ENCODE peak calls at places on chromosome 17, in ten cellular contexts. A is mesendoderm, K is NCI-H1436 treated with DMSO at 0.1 percent for 48 hours, J is heart right ventricle, V is fibroblast of mammary gland, T is amniotic stem cell, C is ACHN, X is lower leg skin, S is HuH-7.5, D is midbrain. B is an unnamed sample.

GRCh38 chr17:55536205-55536604 is 25.0 kb upstream of the SMIM36 start:
- DNase-seq in A (no peak), K (no peak), J (no peak), V (no peak), T (no peak), C (no peak), X (no peak), S (no peak), D (no peak), B (no peak)

GRCh38 chr17:18920911-18921441 is 31.0 kb upstream of the SLC5A10 start:
- DNase-seq in A (no peak), K (no peak), J (no peak), V (peak; percentile 34), T (no peak), C (peak; percentile 13), X (no peak), S (no peak), D (no peak), B (no peak)

GRCh38 chr17:83062818-83063671 is 16.4 kb upstream of the METRNL start:
- DNase-seq in A (no peak), K (no peak), J (peak; percentile 2), V (no peak), T (no peak), C (no peak), X (peak; percentile 84), S (no peak), D (no peak), B (no peak)

GRCh38 chr17:2262146-2262587 is 41.4 kb downstream of the SMG6 start:
- DNase-seq in A (no peak), K (no peak), J (no peak), V (peak; percentile 91), T (peak; percentile 8), C (peak; percentile 44), X (no peak), S (no peak), D (no peak), B (no peak)

GRCh38 chr17:76709077-76709950 is 1.5 kb downstream of the MXRA7 start:
- DNase-seq in A (peak; percentile 89), K (peak; percentile 41), J (peak; percentile 91), V (peak; percentile 98), T (peak; percentile 96), C (peak; percentile 99), X (peak; percentile 95), S (no peak), D (no peak), B (no peak)

GRCh38 chr17:74380086-74380958 is 13.0 kb downstream of the GPR142 start:
- DNase-seq in A (peak; percentile 79), K (no peak), J (no peak), V (no peak), T (no peak), C (no peak), X (no peak), S (no peak), D (no peak), B (peak; percentile 69)

GRCh38 chr17:79830303-79830702 is 8.9 kb downstream of the CBX4 start:
- DNase-seq in A (no peak), K (no peak), J (no peak), V (no peak), T (no peak), C (no peak), X (no peak), S (no peak), D (no peak), B (no peak)

GRCh38 chr17:49965522-49965905 is 3.5 kb upstream of the DLX4 start:
- DNase-seq in A (peak; percentile 36), K (no peak), J (no peak), V (no peak), T (no peak), C (no peak), X (no peak), S (no peak), D (no peak), B (no peak)

GRCh38 chr17:31752570-31752969 is 106.5 kb downstream of the COPRS start:
- DNase-seq in A (no peak), K (no peak), J (no peak), V (no peak), T (no peak), C (no peak), X (no peak), S (no peak), D (no peak), B (no peak)

GRCh38 chr17:19405114-19405513 is 5.9 kb upstream of the RNF112 start:
- DNase-seq in A (no peak), K (no peak), J (no peak), V (no peak), T (no peak), C (no peak), X (no peak), S (no peak), D (no peak), B (no peak)

GRCh38 chr17:12726131-12726530 is 60.4 kb downstream of the MYOCD start:
- DNase-seq in A (peak; percentile 68), K (no peak), J (no peak), V (no peak), T (no peak), C (no peak), X (no peak), S (no peak), D (no peak), B (no peak)

GRCh38 chr17:58403312-58403711 is 14.0 kb downstream of the RNF43 start:
- DNase-seq in A (peak; percentile 75), K (no peak), J (no peak), V (no peak), T (no peak), C (no peak), X (no peak), S (no peak), D (no peak), B (no peak)

GRCh38 chr17:32275060-32276042 is 9.7 kb downstream of the RHBDL3 start:
- DNase-seq in A (peak; percentile 92), K (peak; percentile 87), J (no peak), V (peak; percentile 89), T (peak; percentile 90), C (peak; percentile 91), X (no peak), S (no peak), D (no peak), B (no peak)

GRCh38 chr17:41163828-41164227 is 3.3 kb upstream of the KRTAP4-4 start:
- DNase-seq in A (no peak), K (no peak), J (no peak), V (peak; percentile 4), T (no peak), C (no peak), X (no peak), S (no peak), D (no peak), B (no peak)

GRCh38 chr17:71260366-71260765 is 860.5 kb upstream of the SOX9 start:
- DNase-seq in A (no peak), K (no peak), J (no peak), V (peak; percentile 7), T (no peak), C (no peak), X (no peak), S (no peak), D (no peak), B (no peak)

GRCh38 chr17:17351901-17352781 is 49.0 kb downstream of the NT5M start:
- DNase-seq in A (peak; percentile 24), K (no peak), J (peak; percentile 74), V (peak; percentile 61), T (no peak), C (peak; percentile 10), X (peak; percentile 88), S (no peak), D (no peak), B (no peak)

GRCh38 chr17:6701719-6702118 is 11.4 kb downstream of the SLC13A5 start:
- DNase-seq in A (peak; percentile 75), K (no peak), J (no peak), V (peak; percentile 28), T (no peak), C (peak; percentile 54), X (no peak), S (peak; percentile 58), D (no peak), B (no peak)

GRCh38 chr17:721540-721937 is 6.9 kb upstream of the VPS53 start:
- DNase-seq in A (no peak), K (no peak), J (no peak), V (no peak), T (no peak), C (no peak), X (no peak), S (no peak), D (no peak), B (no peak)

GRCh38 chr17:7557825-7558543 is 566 bp upstream of the TNFSF13 start:
- DNase-seq in A (peak; percentile 74), K (no peak), J (peak; percentile 88), V (peak; percentile 64), T (no peak), C (peak; percentile 81), X (peak; percentile 95), S (no peak), D (peak; percentile 89), B (no peak)

GRCh38 chr17:63696381-63696961 is 3.5 kb downstream of the LIMD2 start:
- DNase-seq in A (peak; percentile 94), K (no peak), J (no peak), V (peak; percentile 51), T (no peak), C (peak; percentile 55), X (no peak), S (no peak), D (no peak), B (peak; percentile 52)

GRCh38 chr17:40373324-40373723 is 8.8 kb upstream of the GJD3 start:
- DNase-seq in A (no peak), K (no peak), J (no peak), V (peak; percentile 95), T (no peak), C (no peak), X (no peak), S (no peak), D (no peak), B (no peak)

GRCh38 chr17:38590988-38591758 is 14.6 kb downstream of the SRCIN1 start:
- DNase-seq in A (peak; percentile 48), K (peak; percentile 40), J (no peak), V (no peak), T (no peak), C (no peak), X (no peak), S (no peak), D (no peak), B (no peak)

GRCh38 chr17:79778504-79779087 is 648 bp downstream of the CBX2 start:
- DNase-seq in A (peak; percentile 61), K (peak; percentile 29), J (no peak), V (no peak), T (no peak), C (no peak), X (no peak), S (no peak), D (no peak), B (no peak)